ENCODE peak calls at places on chromosomes 12 and 14, in five cellular contexts. L is body of pancreas, P is neural progenitor cell, I is endothelial cell of umbilical vein, Q is pancreas. R is an unnamed sample.

GRCh38 chr12:60684988-60685655 is 1089.3 kb downstream of the SLC16A7 start:
- DNase-seq in P (no peak), Q (no peak), I (no peak), L (no peak), R (no peak)

GRCh38 chr12:69435644-69436043 is 34.5 kb upstream of the FRS2 start:
- DNase-seq in L (no peak), I (no peak), Q (no peak), P (no peak), R (no peak)

GRCh38 chr12:52907092-52907810 is 2.4 kb upstream of the KRT8 start:
- DNase-seq in P (no peak), I (peak; percentile 25), Q (peak; percentile 92), L (peak; percentile 87), R (no peak)

GRCh38 chr12:123076604-123077297 is 74.1 kb downstream of the PITPNM2 start:
- DNase-seq in Q (no peak), L (no peak), P (no peak), I (peak; percentile 58), R (no peak)

GRCh38 chr12:121811434-121812319 is 7.9 kb downstream of the SETD1B start:
- DNase-seq in P (peak; percentile 92), L (peak; percentile 77), I (peak; percentile 67), Q (peak; percentile 81), R (peak; percentile 81)

GRCh38 chr14:65838565-65838964 is 426.0 kb downstream of the FUT8 start:
- DNase-seq in P (no peak), I (no peak), Q (no peak), L (no peak), R (no peak)

GRCh38 chr14:105272623-105273022 is 24.3 kb downstream of the BTBD6 start:
- DNase-seq in L (peak; percentile 45), P (no peak), I (no peak), Q (no peak), R (no peak)

GRCh38 chr12:130714091-130714590 is 2.0 kb downstream of the RIMBP2 start:
- DNase-seq in L (no peak), Q (no peak), I (no peak), P (peak; percentile 49), R (no peak)

GRCh38 chr12:89494411-89495231 is 30.0 kb downstream of the GALNT4 start:
- DNase-seq in I (no peak), Q (no peak), P (no peak), L (no peak), R (no peak)

GRCh38 chr14:95818581-95818980 is 58.1 kb upstream of the TUNAR start:
- DNase-seq in P (no peak), Q (no peak), L (no peak), I (no peak), R (no peak)

GRCh38 chr14:73717998-73718741 is 4.0 kb upstream of the PNMA1 start:
- DNase-seq in I (no peak), P (peak; percentile 81), Q (no peak), L (no peak), R (no peak)

GRCh38 chr12:27782481-27782880 is 2.4 kb upstream of the MANSC4 start:
- DNase-seq in P (peak; percentile 18), L (no peak), Q (no peak), I (no peak), R (no peak)

GRCh38 chr14:61589691-61590521 is 105.4 kb upstream of the HIF1A start:
- DNase-seq in L (no peak), I (no peak), P (peak; percentile 65), Q (no peak), R (no peak)

GRCh38 chr12:31965090-31965489 is 5.9 kb downstream of the RESF1 start:
- DNase-seq in P (no peak), L (no peak), Q (no peak), I (no peak), R (no peak)

GRCh38 chr12:106141452-106141851 is 2.7 kb upstream of the NUAK1 start:
- DNase-seq in P (no peak), L (no peak), Q (no peak), I (no peak), R (no peak)

DNA sequence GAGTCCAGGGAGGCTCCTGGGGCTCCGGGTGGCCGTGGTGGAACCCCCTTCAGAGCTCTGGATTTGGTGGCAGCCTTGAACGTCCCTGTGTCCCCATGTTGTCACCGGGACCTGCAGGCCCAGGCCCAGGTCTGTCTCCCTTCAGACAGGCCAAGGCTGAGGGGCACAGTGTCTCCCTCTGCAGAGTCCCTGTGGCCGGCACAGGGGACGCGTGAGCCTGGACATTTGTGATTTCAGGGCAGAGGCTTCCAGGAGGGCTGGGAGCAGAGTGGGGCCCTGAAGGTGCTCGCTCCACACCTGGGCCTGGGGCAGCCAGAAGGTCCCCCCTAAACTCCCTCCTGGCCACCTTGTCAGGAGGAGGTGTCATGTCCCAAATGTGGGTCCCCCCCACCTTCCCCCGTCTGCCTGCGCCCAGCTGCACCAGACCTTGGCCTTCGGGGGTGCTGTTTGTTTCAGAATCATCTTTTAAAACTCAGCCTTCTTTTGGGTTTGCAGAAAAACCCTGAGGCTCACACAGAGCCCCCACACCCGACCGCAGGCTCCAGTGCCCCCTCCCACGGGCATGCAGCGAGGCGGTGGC is 47.6 kb downstream of the KIF26A start:
- DNase-seq in P (no peak), Q (no peak), L (no peak), I (no peak), R (no peak)
- TF ChIP-seq CTCF in P (no peak), Q (no peak), L (no peak), I (no peak), R (no peak)

GRCh38 chr14:71780822-71781221 is 151.4 kb upstream of the RGS6 start:
- DNase-seq in L (no peak), P (no peak), I (peak; percentile 26), Q (no peak), R (no peak)

GRCh38 chr14:71773900-71774481 is 158.2 kb upstream of the RGS6 start:
- DNase-seq in I (no peak), Q (no peak), P (no peak), L (no peak), R (no peak)

GRCh38 chr14:71780075-71780474 is 152.2 kb upstream of the RGS6 start:
- DNase-seq in L (no peak), Q (no peak), P (no peak), I (peak; percentile 97), R (no peak)

GRCh38 chr14:71776463-71777359 is 155.5 kb upstream of the RGS6 start:
- DNase-seq in P (peak; percentile 24), Q (no peak), L (no peak), I (peak; percentile 64), R (no peak)
- TF ChIP-seq CTCF in P (no peak), Q (no peak), L (no peak), I (no peak), R (no peak)

GRCh38 chr12:58415716-58416115 is 474.3 kb downstream of the ATP23 start:
- DNase-seq in I (no peak), L (no peak), Q (no peak), P (peak; percentile 59), R (no peak)

GRCh38 chr12:58419182-58419760 is 477.9 kb downstream of the ATP23 start:
- DNase-seq in I (no peak), Q (no peak), P (no peak), L (no peak), R (no peak)

GRCh38 chr12:58413794-58414193 is 472.4 kb downstream of the ATP23 start:
- DNase-seq in Q (no peak), I (peak; percentile 82), P (no peak), L (no peak), R (no peak)

GRCh38 chr12:58414398-58414871 is 473.1 kb downstream of the ATP23 start:
- DNase-seq in I (peak; percentile 44), L (no peak), Q (no peak), P (no peak), R (no peak)

DNA sequence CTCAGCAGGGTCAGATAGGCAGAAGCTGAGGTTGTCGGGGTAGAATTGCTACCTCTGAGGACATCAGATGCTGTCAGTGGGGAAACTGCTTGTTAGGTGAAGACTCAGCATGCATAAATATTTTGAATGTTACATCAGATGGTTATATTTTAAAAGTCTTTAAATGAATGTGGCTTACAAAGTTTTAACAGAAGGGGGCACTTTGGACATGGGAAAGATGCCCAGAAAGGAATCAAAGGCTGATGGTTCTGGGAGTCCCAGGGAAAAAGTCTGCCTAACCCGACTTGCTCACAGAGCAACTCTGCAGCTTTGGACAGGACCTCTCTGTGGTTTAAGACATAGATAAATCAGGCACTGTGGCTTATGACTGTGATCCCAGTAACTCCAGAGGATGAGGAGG is 474.8 kb downstream of the ATP23 start:
- DNase-seq in L (no peak), P (no peak), I (peak; percentile 41), Q (no peak), R (no peak)
- TF ChIP-seq CTCF in L (no peak), P (peak; percentile 12), I (no peak), Q (no peak), R (no peak)

DNA sequence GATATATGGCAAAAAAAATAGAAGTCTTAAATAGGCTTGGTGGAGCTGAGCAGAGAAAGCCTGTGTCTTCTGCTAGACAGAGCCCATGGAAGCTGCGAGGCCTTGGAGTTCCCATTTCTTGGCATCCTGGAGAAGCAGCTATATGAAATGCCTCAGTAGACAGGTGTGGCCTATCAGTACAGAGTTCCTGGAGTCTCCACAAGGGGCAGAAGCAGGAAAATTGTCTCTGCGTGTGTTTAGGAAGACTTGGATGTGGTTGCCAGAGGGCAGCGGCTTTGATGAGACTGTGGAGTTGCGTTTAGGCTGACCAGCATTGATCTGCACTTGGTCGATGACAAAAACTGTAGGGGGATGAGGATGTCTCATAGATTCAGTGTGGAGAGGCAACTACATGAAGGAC is 334.5 kb upstream of the SEL1L start:
- DNase-seq in I (no peak), L (no peak), Q (no peak), P (no peak), R (no peak)
- TF ChIP-seq CTCF in I (no peak), L (no peak), Q (no peak), P (peak; percentile 31), R (no peak)

GRCh38 chr12:80622271-80622670 is 85.2 kb upstream of the MYF6 start:
- DNase-seq in I (no peak), Q (no peak), L (no peak), P (peak; percentile 14), R (no peak)
- TF ChIP-seq CTCF in I (peak; percentile 18), Q (no peak), L (no peak), P (peak; percentile 36), R (no peak)

GRCh38 chr14:77912754-77913556 is 113.0 kb downstream of the ADCK1 start:
- DNase-seq in L (no peak), Q (no peak), P (no peak), I (no peak), R (no peak)
- TF ChIP-seq CTCF in L (no peak), Q (no peak), P (no peak), I (no peak), R (no peak)

DNA sequence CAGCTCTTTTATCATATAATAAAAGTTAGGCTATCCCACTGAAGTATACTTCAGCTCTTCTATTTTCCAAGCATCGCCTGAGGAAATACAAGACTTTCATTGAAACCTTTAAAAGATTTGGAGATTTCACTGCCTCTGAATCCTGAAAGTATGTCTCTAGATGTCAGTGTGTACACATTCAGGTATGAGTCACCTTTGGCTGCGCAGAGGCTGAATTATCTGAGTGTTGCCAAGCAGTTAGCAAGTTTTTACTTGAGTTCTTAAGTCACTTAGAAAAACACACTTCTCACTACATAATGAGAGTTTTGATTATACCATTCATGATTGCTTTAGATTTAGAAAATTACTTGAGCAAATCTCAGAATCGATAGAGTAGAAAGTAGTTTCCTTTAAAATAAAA is 210.3 kb downstream of the TMTC2 start:
- DNase-seq in I (peak; percentile 8), P (no peak), Q (peak; percentile 49), L (peak; percentile 59), R (no peak)
- TF ChIP-seq CTCF in I (no peak), P (no peak), Q (no peak), L (no peak), R (no peak)

R was measured in activated B cell treated with CpG ODN at 0.5 μM for 24 hours.